ENCODE peak calls at places on chromosomes 4 and X, in ten cellular contexts. F is GM13977; Y is nephron progenitor cell; P is bronchial epithelial cell; X is endothelial cell; A is lower lobe of right lung; N is CD4-positive, alpha-beta T cell; O is psoas muscle; T is fibroblast of the aortic adventitia; V is PC-9. L is an unnamed sample.

GRCh38 chr4:125781656-125782055 is 466.9 kb downstream of the FAT4 start:
- DNase-seq in F (no peak), Y (no peak), P (no peak), X (no peak), A (no peak), N (no peak), O (no peak), T (no peak), V (no peak), L (no peak)

GRCh38 chr4:38663021-38663800 is 788 bp upstream of the KLF3 start:
- DNase-seq in F (no peak), Y (peak), P (peak), X (peak), A (no peak), N (peak), O (no peak), T (peak), V (peak), L (no peak)

GRCh38 chr4:88411491-88412101 is 32.9 kb downstream of the HERC6 start:
- DNase-seq in F (no peak), Y (no peak), P (no peak), X (no peak), A (no peak), N (no peak), O (no peak), T (no peak), V (peak), L (no peak)

GRCh38 chr4:101621120-101621519 is 169.4 kb upstream of the BANK1 start:
- DNase-seq in F (no peak), Y (no peak), P (no peak), X (no peak), A (no peak), N (no peak), O (no peak), T (peak), V (no peak), L (no peak)

GRCh38 chrX:36908801-36909403 is 99.3 kb upstream of the FAM47C start:
- DNase-seq in F (peak), Y (no peak), P (peak), X (no peak), A (no peak), N (no peak), O (no peak), T (peak), V (no peak), L (no peak)

GRCh38 chr4:8528713-8529112 is 51.5 kb upstream of the GPR78 start:
- DNase-seq in F (no peak), Y (no peak), P (peak), X (no peak), A (no peak), N (no peak), O (no peak), T (peak), V (peak), L (no peak)

GRCh38 chr4:123524958-123525628 is 128.5 kb downstream of the SPRY1 start:
- DNase-seq in F (no peak), Y (no peak), P (no peak), X (no peak), A (no peak), N (no peak), O (no peak), T (no peak), V (peak), L (no peak)

GRCh38 chrX:915427-916234 is 285.0 kb downstream of the SHOX start:
- DNase-seq in F (no peak), Y (no peak), P (no peak), X (no peak), A (no peak), N (no peak), O (no peak), T (no peak), V (no peak), L (no peak)

GRCh38 chr4:110091426-110091825 is 107.0 kb downstream of the ELOVL6 start:
- DNase-seq in F (no peak), Y (no peak), P (peak), X (no peak), A (no peak), N (no peak), O (no peak), T (peak), V (peak), L (no peak)

GRCh38 chrX:1452497-1453389 is at the start of gene ASMTL:
- DNase-seq in F (peak), Y (peak), P (peak), X (peak), A (peak), N (peak), O (peak), T (peak), V (peak), L (peak)

GRCh38 chr4:62460329-62460728 is 1260.2 kb downstream of the ADGRL3 start:
- DNase-seq in F (no peak), Y (no peak), P (no peak), X (no peak), A (no peak), N (no peak), O (no peak), T (no peak), V (no peak), L (no peak)

GRCh38 chr4:122163767-122164166 is 11.6 kb downstream of the BLTP1 start:
- DNase-seq in F (no peak), Y (no peak), P (no peak), X (no peak), A (no peak), N (no peak), O (no peak), T (no peak), V (no peak), L (no peak)

GRCh38 chr4:148120216-148120615 is 322.0 kb downstream of the NR3C2 start:
- DNase-seq in F (no peak), Y (no peak), P (no peak), X (no peak), A (no peak), N (no peak), O (no peak), T (no peak), V (no peak), L (no peak)

GRCh38 chrX:9341305-9342201 is 123.3 kb upstream of the TBL1X start:
- DNase-seq in F (peak), Y (peak), P (no peak), X (no peak), A (peak), N (peak), O (peak), T (peak), V (peak), L (no peak)

GRCh38 chr4:60452259-60452658 is 747.9 kb upstream of the ADGRL3 start:
- DNase-seq in F (no peak), Y (no peak), P (no peak), X (no peak), A (no peak), N (no peak), O (no peak), T (no peak), V (no peak), L (no peak)

GRCh38 chr4:40980318-40980883 is 230.6 kb downstream of the NSUN7 start:
- DNase-seq in F (no peak), Y (no peak), P (peak), X (peak), A (no peak), N (no peak), O (no peak), T (peak), V (no peak), L (no peak)

GRCh38 chr4:4541040-4541631 is 712 bp downstream of the STX18 start:
- DNase-seq in F (peak), Y (no peak), P (peak), X (peak), A (peak), N (no peak), O (no peak), T (peak), V (peak), L (peak)

GRCh38 chrX:134718329-134719317 is 60.4 kb upstream of the PLAC1 start:
- DNase-seq in F (no peak), Y (no peak), P (peak), X (no peak), A (peak), N (no peak), O (peak), T (peak), V (peak), L (peak)

GRCh38 chr4:53932784-53933183 is 131.6 kb downstream of the CHIC2 start:
- DNase-seq in F (no peak), Y (no peak), P (no peak), X (no peak), A (no peak), N (no peak), O (no peak), T (peak), V (no peak), L (no peak)

GRCh38 chrX:53544936-53545335 is 110.8 kb upstream of the HSD17B10 start:
- DNase-seq in F (no peak), Y (no peak), P (no peak), X (no peak), A (no peak), N (no peak), O (no peak), T (no peak), V (no peak), L (no peak)

GRCh38 chr4:68074397-68074796 is 55.3 kb downstream of the TMPRSS11F start:
- DNase-seq in F (no peak), Y (no peak), P (peak), X (no peak), A (no peak), N (no peak), O (no peak), T (no peak), V (peak), L (no peak)

GRCh38 chr4:169724251-169724650 is 33.5 kb downstream of the HPF1 start:
- DNase-seq in F (no peak), Y (no peak), P (peak), X (no peak), A (no peak), N (no peak), O (no peak), T (peak), V (no peak), L (no peak)

GRCh38 chr4:111984169-111984873 is 160.9 kb upstream of the FAM241A start:
- DNase-seq in F (no peak), Y (no peak), P (no peak), X (no peak), A (no peak), N (no peak), O (no peak), T (no peak), V (no peak), L (no peak)

GRCh38 chr4:54588404-54588803 is 69.4 kb upstream of the KIT start:
- DNase-seq in F (no peak), Y (no peak), P (peak), X (no peak), A (no peak), N (no peak), O (no peak), T (no peak), V (no peak), L (no peak)

GRCh38 chrX:115896362-115896761 is 274.2 kb upstream of the AGTR2 start:
- DNase-seq in F (no peak), Y (no peak), P (no peak), X (no peak), A (no peak), N (no peak), O (peak), T (no peak), V (no peak), L (no peak)

GRCh38 chrX:115895678-115896329 is 274.7 kb upstream of the AGTR2 start:
- DNase-seq in F (no peak), Y (no peak), P (no peak), X (no peak), A (no peak), N (no peak), O (peak), T (no peak), V (no peak), L (no peak)

GRCh38 chrX:115897956-115898355 is 272.6 kb upstream of the AGTR2 start:
- DNase-seq in F (no peak), Y (no peak), P (no peak), X (no peak), A (no peak), N (no peak), O (peak), T (no peak), V (no peak), L (no peak)

GRCh38 chrX:115900425-115900824 is 270.1 kb upstream of the AGTR2 start:
- DNase-seq in F (no peak), Y (no peak), P (no peak), X (no peak), A (no peak), N (no peak), O (no peak), T (no peak), V (no peak), L (no peak)

DNA sequence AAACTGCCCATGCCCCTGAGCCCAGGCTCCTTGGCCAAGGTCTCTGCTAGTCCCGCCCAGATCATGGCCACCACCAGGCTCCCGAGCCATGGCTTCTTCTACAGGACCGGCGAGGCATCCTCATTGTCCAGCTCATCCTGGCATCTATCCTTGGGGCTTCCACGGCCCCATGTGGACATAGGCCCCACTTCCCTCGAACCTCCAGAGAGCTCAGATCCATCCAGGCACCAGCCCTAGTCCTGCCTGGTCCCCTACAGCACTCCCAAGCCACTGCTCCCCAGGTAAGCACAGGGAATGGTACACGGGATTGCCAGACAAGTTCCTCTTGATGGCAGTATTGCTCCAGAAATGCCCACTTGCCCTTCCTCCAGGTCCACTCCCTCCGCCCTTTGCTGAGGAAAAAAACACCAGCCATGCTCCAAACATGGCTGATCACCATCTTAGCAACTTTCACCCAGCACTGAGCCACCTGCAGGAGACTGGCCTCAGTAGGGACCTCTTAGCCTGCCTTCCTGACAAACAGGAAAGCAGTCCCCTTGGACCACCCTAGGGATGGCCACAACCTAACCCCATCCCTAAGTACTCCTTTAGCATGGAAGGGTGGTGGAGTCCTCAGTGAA is 272.1 kb upstream of the AGTR2 start:
- DNase-seq in F (peak), Y (no peak), P (no peak), X (peak), A (no peak), N (no peak), O (peak), T (peak), V (peak), L (no peak)
- TF ChIP-seq CTCF in F (peak), Y (no peak), P (no peak), X (no peak), A (no peak), N (no peak), O (peak), T (peak), V (peak), L (no peak)

GRCh38 chrX:115399306-115399705 is 109.8 kb downstream of the LUZP4 start:
- DNase-seq in F (no peak), Y (no peak), P (no peak), X (no peak), A (no peak), N (no peak), O (no peak), T (no peak), V (no peak), L (no peak)
- TF ChIP-seq CTCF in F (no peak), Y (no peak), P (no peak), X (no peak), A (no peak), N (no peak), O (no peak), T (no peak), V (no peak), L (no peak)

DNA sequence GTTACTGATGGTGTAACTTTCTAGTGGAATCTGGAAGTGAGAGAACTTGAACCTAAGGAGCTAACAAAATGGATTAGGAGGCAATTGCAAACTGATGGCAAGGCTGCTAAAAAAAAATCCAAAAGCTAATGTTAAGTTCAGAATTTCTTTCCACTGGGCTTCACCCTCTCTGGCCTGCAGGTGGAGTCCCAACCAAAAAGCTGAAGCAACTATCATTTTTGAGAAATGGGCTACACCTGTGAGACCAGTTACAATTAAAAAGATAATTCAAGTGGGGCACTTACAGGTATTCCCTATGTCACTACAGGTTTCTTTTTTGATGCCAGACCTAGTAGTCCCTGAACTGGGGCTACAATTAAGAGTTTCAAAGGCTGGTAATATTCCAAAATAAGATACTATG is 142.1 kb upstream of the FTHL17 start:
- DNase-seq in F (peak), Y (peak), P (peak), X (peak), A (no peak), N (no peak), O (no peak), T (peak), V (no peak), L (peak)
- TF ChIP-seq CTCF in F (peak), Y (peak), P (peak), X (no peak), A (peak), N (no peak), O (peak), T (peak), V (peak), L (no peak)

DNA sequence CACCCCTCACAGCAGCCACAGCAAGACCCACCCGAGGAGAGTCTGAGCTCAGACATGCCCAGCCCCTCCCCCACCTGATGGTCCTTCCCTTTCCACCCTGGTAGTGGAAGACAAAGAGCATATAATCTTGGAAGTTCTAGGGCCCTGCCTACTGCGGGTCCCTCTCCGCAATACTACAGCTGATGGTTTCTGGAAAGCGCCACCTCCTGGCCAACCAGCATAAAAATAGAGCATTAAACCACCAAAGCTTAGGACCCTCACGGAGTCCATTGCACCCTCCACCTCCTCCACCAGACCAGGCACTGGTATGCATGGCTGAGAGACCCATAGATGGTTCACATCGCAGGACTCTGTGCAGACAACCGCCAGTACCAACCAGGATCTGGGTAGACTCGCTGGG is 78.2 kb downstream of the SH3BGRL start:
- DNase-seq in F (no peak), Y (no peak), P (no peak), X (peak), A (no peak), N (no peak), O (no peak), T (no peak), V (no peak), L (no peak)
- TF ChIP-seq CTCF in F (peak), Y (no peak), P (no peak), X (peak), A (no peak), N (no peak), O (no peak), T (no peak), V (no peak), L (no peak)